ENCODE peak calls at places on chromosomes 1 and 21, in nine cellular contexts. J is astrocyte of the cerebellum; N is AG09309; W is CD4-positive, alpha-beta memory T cell; E is prostate gland; T is NB4; P is aorta; L is esophagus squamous epithelium; M is cardiac muscle cell. I is an unnamed sample.

GRCh38 chr1:1168156-1168450 is 5.6 kb upstream of the TTLL10 start:
- DNase-seq in L (no peak), N (no peak), W (no peak), E (no peak), P (no peak), J (no peak), T (no peak), M (no peak), I (no peak)

GRCh38 chr1:220430059-220430458 is 97.9 kb upstream of the MARK1 start:
- DNase-seq in T (no peak), N (no peak), P (no peak), E (no peak), J (no peak), M (peak; percentile 67), W (no peak), L (no peak), I (no peak)

GRCh38 chr1:8222789-8223188 is 95.1 kb upstream of the SLC45A1 start:
- DNase-seq in J (no peak), M (no peak), T (no peak), P (no peak), W (no peak), N (no peak), L (no peak), E (no peak), I (no peak)

GRCh38 chr21:37139902-37140301 is 66.8 kb downstream of the TTC3 start:
- DNase-seq in J (peak; percentile 67), P (no peak), M (peak; percentile 2), W (no peak), E (no peak), T (no peak), L (no peak), N (no peak), I (peak; percentile 35)

GRCh38 chr1:14891991-14892390 is 261.6 kb upstream of the TMEM51 start:
- DNase-seq in J (no peak), P (no peak), E (no peak), W (no peak), M (no peak), N (no peak), T (no peak), L (no peak), I (no peak)

GRCh38 chr1:161872506-161872905 is 106.4 kb downstream of the ATF6 start:
- DNase-seq in M (no peak), J (no peak), E (no peak), P (no peak), N (no peak), L (no peak), T (no peak), W (no peak), I (no peak)

GRCh38 chr1:6360517-6360916 is 33.0 kb downstream of the ACOT7 start:
- DNase-seq in E (no peak), W (no peak), L (no peak), T (no peak), J (no peak), P (no peak), M (no peak), N (no peak), I (no peak)

GRCh38 chr1:2272686-2273400 is 44.7 kb downstream of the SKI start:
- DNase-seq in T (no peak), M (no peak), N (no peak), E (no peak), W (no peak), J (no peak), L (no peak), P (no peak), I (no peak)

GRCh38 chr1:100313382-100313781 is 38.9 kb upstream of the CDC14A start:
- DNase-seq in T (no peak), J (no peak), M (no peak), P (no peak), E (no peak), W (no peak), N (no peak), L (no peak), I (no peak)

GRCh38 chr1:31912839-31913239 is 25.3 kb downstream of the PTP4A2 start:
- DNase-seq in J (no peak), M (no peak), T (no peak), W (no peak), N (no peak), E (no peak), P (no peak), L (no peak), I (no peak)

GRCh38 chr1:156303241-156303640 is 4.1 kb upstream of the VHLL start:
- DNase-seq in M (no peak), T (no peak), E (no peak), L (no peak), N (no peak), J (no peak), P (no peak), W (no peak), I (no peak)

GRCh38 chr1:169392406-169392805 is 24.4 kb downstream of the BLZF1 start:
- DNase-seq in M (no peak), P (no peak), J (no peak), N (no peak), T (peak; percentile 74), L (no peak), W (no peak), E (no peak), I (no peak)

GRCh38 chr21:42674351-42674940 is 21.0 kb downstream of the PDE9A start:
- DNase-seq in W (no peak), J (no peak), E (peak; percentile 79), L (no peak), N (no peak), T (peak; percentile 96), M (peak; percentile 69), P (no peak), I (no peak)

GRCh38 chr1:87436534-87436933 is 107.9 kb downstream of the LMO4 start:
- DNase-seq in W (no peak), N (no peak), E (peak; percentile 14), L (no peak), J (no peak), T (no peak), M (peak; percentile 23), P (no peak), I (no peak)

GRCh38 chr21:18041012-18041411 is 203.6 kb upstream of the CHODL start:
- DNase-seq in M (peak; percentile 56), N (no peak), T (peak; percentile 48), P (no peak), W (no peak), E (no peak), J (peak; percentile 15), L (no peak), I (no peak)

GRCh38 chr1:78619446-78619802 is 824 bp upstream of the IFI44L start:
- DNase-seq in M (no peak), W (peak; percentile 24), L (no peak), N (no peak), E (no peak), J (no peak), P (no peak), T (no peak), I (no peak)
- H3K4me3 ChIP-seq in M (no peak overlapping the region), W (no peak overlapping the region), L (peak overlapping the region; percentile 9), N (no peak overlapping the region), E (peak overlapping the region; percentile 14), J (peak overlapping the region; percentile 26), P (peak overlapping the region; percentile 4), T (no peak overlapping the region), I (peak overlapping the region; percentile 27)

GRCh38 chr1:175839678-175840669 is 96.6 kb upstream of the TNR start:
- DNase-seq in T (peak; percentile 81), E (no peak), W (no peak), M (no peak), J (no peak), N (no peak), L (no peak), P (no peak), I (no peak)
- H3K4me3 ChIP-seq in T (peak overlapping the region; percentile 14), E (no peak overlapping the region), W (no peak overlapping the region), M (no peak overlapping the region), J (no peak overlapping the region), N (no peak overlapping the region), L (no peak overlapping the region), P (no peak overlapping the region), I (no peak overlapping the region)

DNA sequence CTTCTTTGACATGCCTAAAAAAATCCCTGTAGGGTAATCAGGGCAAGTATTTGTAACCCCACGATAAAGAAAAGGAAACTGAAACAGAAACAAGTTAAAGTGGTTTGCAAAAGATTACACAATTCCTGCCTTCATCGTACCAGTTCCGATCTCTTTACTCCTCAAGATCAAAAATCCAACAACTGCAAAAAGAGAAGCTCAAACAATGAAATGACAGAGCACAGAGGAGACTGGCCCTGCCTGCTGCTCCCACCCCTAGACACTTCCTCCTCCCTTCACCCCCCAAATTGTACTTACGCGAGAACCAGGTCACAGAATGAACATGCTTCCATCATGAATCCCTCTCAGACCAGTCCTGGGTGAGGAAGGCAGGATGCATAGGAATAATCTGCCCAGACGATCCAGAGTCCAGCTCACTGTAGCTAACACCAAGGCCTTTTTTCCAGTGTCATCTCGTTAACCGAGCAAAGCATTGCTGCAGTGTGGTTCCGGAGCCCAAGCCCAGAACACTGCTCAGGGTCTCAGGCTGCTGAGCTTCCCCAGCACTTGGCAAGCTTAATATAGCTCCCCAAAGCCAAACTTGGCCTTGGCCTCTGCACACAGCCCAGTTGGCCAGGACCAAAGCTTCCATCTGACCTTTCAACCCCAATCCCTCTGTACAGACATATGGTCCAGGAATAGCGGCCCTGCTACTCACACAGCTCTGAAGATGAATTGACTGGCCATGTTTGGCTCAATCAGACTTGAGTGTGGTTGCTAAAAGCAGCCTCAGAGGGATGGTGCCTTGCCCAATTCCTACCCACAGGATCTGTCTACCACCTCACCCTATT is 20.3 kb downstream of the RXRG start:
- DNase-seq in W (no peak), E (no peak), J (no peak), T (peak; percentile 42), L (no peak), M (peak; percentile 46), N (no peak), P (no peak), I (no peak)
- H3K4me3 ChIP-seq in W (peak overlapping the region; percentile 26), E (no peak overlapping the region), J (no peak overlapping the region), T (no peak overlapping the region), L (no peak overlapping the region), M (no peak overlapping the region), N (no peak overlapping the region), P (no peak overlapping the region), I (no peak overlapping the region)

GRCh38 chr1:84433253-84434080 is 35.2 kb downstream of the DNASE2B start:
- DNase-seq in M (peak; percentile 62), E (peak; percentile 63), N (peak; percentile 34), J (peak; percentile 68), T (peak; percentile 76), P (no peak), W (peak; percentile 67), L (no peak), I (peak; percentile 14)
- H3K4me3 ChIP-seq in M (no peak overlapping the region), E (peak overlapping the region; percentile 2), N (no peak overlapping the region), J (no peak overlapping the region), T (peak overlapping the region; percentile 29), P (no peak overlapping the region), W (no peak overlapping the region), L (no peak overlapping the region), I (no peak overlapping the region)

GRCh38 chr1:145992502-145992936 is 3.9 kb downstream of the TXNIP start:
- DNase-seq in M (no peak), W (no peak), T (no peak), E (no peak), L (no peak), N (no peak), P (no peak), J (no peak), I (no peak)
- H3K4me3 ChIP-seq in M (peak overlapping the region; percentile 98), W (peak overlapping the region; percentile 44), T (peak overlapping the region; percentile 99), E (peak overlapping the region; percentile 48), L (peak overlapping the region; percentile 57), N (no peak overlapping the region), P (no peak overlapping the region), J (peak overlapping the region; percentile 65), I (peak overlapping the region; percentile 56)